ENCODE peak calls at places on chromosomes 16 and 17, in five cellular contexts. D, X, Y, L and N are unnamed samples. For H3K9me3 and H3K4me1, the result is how much of the 10 kb centered on the place peaks cover.

GRCh38 chr16:52549011-52549692 is 2.2 kb upstream of the TOX3 start:
- DNase-seq in D (peak), X (no peak), Y (no peak), L (no peak), N (no peak)

GRCh38 chr16:67882374-67883145 is 2.1 kb upstream of the NRN1L start:
- DNase-seq in D (no peak), X (no peak), Y (no peak), L (no peak), N (no peak)

GRCh38 chr17:45370949-45371413 is 54.2 kb upstream of the MAP3K14 start:
- DNase-seq in D (no peak), X (peak), Y (peak), L (no peak), N (no peak)

GRCh38 chr17:77645441-77646430 is 312.8 kb upstream of the TNRC6C start:
- DNase-seq in D (no peak), X (peak), Y (no peak), L (no peak), N (no peak)

GRCh38 chr17:27920569-27920968 is 27.4 kb upstream of the LYRM9 start:
- DNase-seq in D (no peak), X (no peak), Y (no peak), L (no peak), N (no peak)

GRCh38 chr17:31825961-31826691 is 32.9 kb downstream of the COPRS start:
- DNase-seq in D (no peak), X (no peak), Y (no peak), L (no peak), N (no peak)

GRCh38 chr17:32256012-32256694 is 9.5 kb upstream of the RHBDL3 start:
- DNase-seq in D (no peak), X (no peak), Y (no peak), L (no peak), N (no peak)

GRCh38 chr16:80265624-80266306 is 275.0 kb upstream of the DYNLRB2 start:
- DNase-seq in D (peak), X (no peak), Y (no peak), L (no peak), N (no peak)

GRCh38 chr17:43723697-43724359 is 34.8 kb downstream of the SOST start:
- DNase-seq in D (peak), X (no peak), Y (peak), L (no peak), N (no peak)

GRCh38 chr16:30533748-30534367 is 800 bp downstream of the ZNF747 start:
- DNase-seq in D (no peak), X (no peak), Y (no peak), L (no peak), N (no peak)

GRCh38 chr16:66471696-66472393 is 44.8 kb downstream of the BEAN1 start:
- DNase-seq in D (peak), X (peak), Y (no peak), L (no peak), N (no peak)

GRCh38 chr16:27453476-27453825 is 51.5 kb downstream of the IL21R start:
- DNase-seq in D (no peak), X (no peak), Y (no peak), L (no peak), N (no peak)

GRCh38 chr16:77788196-77789084 is at the start of gene VAT1L:
- DNase-seq in D (no peak), X (no peak), Y (peak), L (no peak), N (no peak)

GRCh38 chr17:19470529-19471261 is 59.7 kb downstream of the RNF112 start:
- DNase-seq in D (no peak), X (peak), Y (no peak), L (peak), N (peak)

GRCh38 chr17:80545499-80545826 is 825 bp downstream of the RPTOR start:
- DNase-seq in D (no peak), X (no peak), Y (peak), L (no peak), N (no peak)

GRCh38 chr17:32006957-32007462 is at the start of gene LRRC37B:
- DNase-seq in D (peak), X (peak), Y (peak), L (peak), N (peak)

GRCh38 chr17:32876414-32877163 is at the start of gene MYO1D:
- DNase-seq in D (peak), X (peak), Y (peak), L (peak), N (peak)

GRCh38 chr16:86371083-86371803 is 139.1 kb upstream of the FOXF1 start:
- DNase-seq in D (no peak), X (no peak), Y (no peak), L (no peak), N (no peak)

GRCh38 chr16:58551496-58551895 is 36.2 kb downstream of the SETD6 start:
- DNase-seq in D (no peak), X (no peak), Y (no peak), L (no peak), N (no peak)

GRCh38 chr16:85486256-85486915 is 126.7 kb upstream of the GSE1 start:
- DNase-seq in D (no peak), X (no peak), Y (no peak), L (peak), N (no peak)

GRCh38 chr16:19119564-19119963 is 5.8 kb downstream of the ITPRIPL2 start:
- DNase-seq in D (no peak), X (no peak), Y (no peak), L (no peak), N (no peak)

GRCh38 chr17:64154321-64155089 is 24.6 kb upstream of the ERN1 start:
- DNase-seq in D (no peak), X (no peak), Y (no peak), L (no peak), N (no peak)

GRCh38 chr16:84478172-84478948 is 26.1 kb downstream of the MEAK7 start:
- DNase-seq in D (no peak), X (peak), Y (no peak), L (peak), N (no peak)

GRCh38 chr16:52069866-52070265 is 477.1 kb downstream of the TOX3 start:
- DNase-seq in D (peak), X (no peak), Y (peak), L (no peak), N (no peak)

GRCh38 chr17:27384261-27384701 is 72.0 kb upstream of the KSR1 start:
- DNase-seq in D (no peak), X (peak), Y (peak), L (peak), N (no peak)

GRCh38 chr17:4711671-4712111 is 1.3 kb downstream of the ARRB2 start:
- DNase-seq in D (no peak), X (no peak), Y (no peak), L (no peak), N (no peak)

GRCh38 chr17:21193031-21193430 is 20.9 kb downstream of the TMEM11 start:
- DNase-seq in D (no peak), X (no peak), Y (no peak), L (no peak), N (no peak)

GRCh38 chr17:10316986-10317834 is 55.6 kb downstream of the MYH13 start:
- DNase-seq in D (peak), X (no peak), Y (peak), L (peak), N (no peak)

GRCh38 chr17:27518048-27518447 is 61.8 kb downstream of the KSR1 start:
- DNase-seq in D (no peak), X (no peak), Y (no peak), L (no peak), N (no peak)

GRCh38 chr17:58703137-58703846 is 10.9 kb downstream of the RAD51C start:
- DNase-seq in D (no peak), X (no peak), Y (no peak), L (no peak), N (no peak)

GRCh38 chr17:21379080-21379711 is 3.0 kb downstream of the KCNJ12 start:
- DNase-seq in D (no peak), X (no peak), Y (no peak), L (peak), N (no peak)

GRCh38 chr16:50602126-50602525 is 53.9 kb downstream of the NKD1 start:
- DNase-seq in D (no peak), X (no peak), Y (no peak), L (no peak), N (no peak)

GRCh38 chr17:5770556-5771270 is 186.4 kb upstream of the NLRP1 start:
- DNase-seq in D (no peak), X (no peak), Y (no peak), L (no peak), N (no peak)

GRCh38 chr17:73643012-73643845 is 1.0 kb downstream of the SDK2 start:
- DNase-seq in D (no peak), X (peak), Y (peak), L (peak), N (no peak)

GRCh38 chr17:36002631-36003030 is 1.3 kb upstream of the CCL15 start:
- DNase-seq in D (no peak), X (no peak), Y (no peak), L (no peak), N (no peak)

GRCh38 chr17:1154704-1155103 is 25.1 kb downstream of the ABR start:
- DNase-seq in D (no peak), X (no peak), Y (no peak), L (no peak), N (no peak)

GRCh38 chr17:35789044-35789443 is 6.4 kb downstream of the MMP28 start:
- DNase-seq in D (no peak), X (peak), Y (no peak), L (no peak), N (no peak)

GRCh38 chr17:47286198-47286914 is 32.7 kb downstream of the ITGB3 start:
- DNase-seq in D (no peak), X (no peak), Y (no peak), L (no peak), N (no peak)

GRCh38 chr17:76200354-76200753 is 39.9 kb downstream of the RNF157 start:
- DNase-seq in D (no peak), X (no peak), Y (no peak), L (no peak), N (no peak)

DNA sequence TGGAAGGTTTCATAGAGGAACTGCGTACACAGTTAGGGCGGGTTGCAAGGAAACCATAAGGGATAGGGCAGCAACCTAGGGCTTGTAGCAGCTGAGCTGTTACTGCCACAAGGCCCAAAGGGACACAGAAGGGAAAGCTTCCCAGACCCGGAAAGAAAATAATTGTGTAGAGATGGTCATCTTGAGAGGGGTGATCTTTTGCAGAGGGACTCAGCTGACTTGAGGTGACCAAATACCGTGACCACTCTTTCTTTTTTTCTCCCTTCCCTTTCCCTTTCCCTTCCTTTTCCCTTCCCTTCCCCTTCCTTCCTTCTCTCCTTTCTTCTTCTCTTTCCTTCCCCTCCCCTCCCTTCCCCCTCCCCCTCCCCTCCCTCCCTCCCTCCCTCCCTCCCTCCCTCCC is 8.5 kb upstream of the CREBBP start:
- DNase-seq in D (no peak), X (no peak), Y (no peak), L (no peak), N (no peak)
- H3K9me3 ChIP-seq in D (under half), X (under half), Y (under half), L (under half), N (under half)

DNA sequence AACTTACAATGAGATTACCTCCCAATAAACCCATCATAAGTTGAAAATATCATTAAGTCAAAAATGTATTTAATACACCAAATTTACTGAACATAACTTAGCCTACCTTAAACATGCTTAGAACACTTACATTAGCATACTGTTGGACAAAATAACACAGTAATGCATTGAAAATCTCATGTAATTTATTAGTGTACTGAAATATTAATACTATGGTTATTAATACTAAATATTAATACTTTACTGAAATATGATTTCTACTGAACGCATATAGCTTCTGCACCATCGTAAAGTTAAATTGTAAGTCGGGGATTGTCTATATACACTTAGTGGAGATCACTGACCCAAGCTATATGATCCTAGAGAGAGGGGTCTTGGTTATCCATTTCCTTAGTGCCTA is 4.3 kb downstream of the USP32 start:
- DNase-seq in D (no peak), X (no peak), Y (no peak), L (no peak), N (no peak)
- H3K4me1 ChIP-seq in D (half or more), X (under half), Y (under half), L (half or more), N (under half)

GRCh38 chr17:55740515-55741352 is 10.1 kb upstream of the PCTP start:
- DNase-seq in D (no peak), X (no peak), Y (no peak), L (no peak), N (no peak)

GRCh38 chr17:55742272-55743102 is 8.4 kb upstream of the PCTP start:
- DNase-seq in D (peak), X (no peak), Y (no peak), L (no peak), N (no peak)

GRCh38 chr17:55741353-55741700 is 9.5 kb upstream of the PCTP start:
- DNase-seq in D (no peak), X (no peak), Y (no peak), L (no peak), N (no peak)

GRCh38 chr17:55745258-55745657 is 5.6 kb upstream of the PCTP start:
- DNase-seq in D (no peak), X (no peak), Y (no peak), L (no peak), N (no peak)

DNA sequence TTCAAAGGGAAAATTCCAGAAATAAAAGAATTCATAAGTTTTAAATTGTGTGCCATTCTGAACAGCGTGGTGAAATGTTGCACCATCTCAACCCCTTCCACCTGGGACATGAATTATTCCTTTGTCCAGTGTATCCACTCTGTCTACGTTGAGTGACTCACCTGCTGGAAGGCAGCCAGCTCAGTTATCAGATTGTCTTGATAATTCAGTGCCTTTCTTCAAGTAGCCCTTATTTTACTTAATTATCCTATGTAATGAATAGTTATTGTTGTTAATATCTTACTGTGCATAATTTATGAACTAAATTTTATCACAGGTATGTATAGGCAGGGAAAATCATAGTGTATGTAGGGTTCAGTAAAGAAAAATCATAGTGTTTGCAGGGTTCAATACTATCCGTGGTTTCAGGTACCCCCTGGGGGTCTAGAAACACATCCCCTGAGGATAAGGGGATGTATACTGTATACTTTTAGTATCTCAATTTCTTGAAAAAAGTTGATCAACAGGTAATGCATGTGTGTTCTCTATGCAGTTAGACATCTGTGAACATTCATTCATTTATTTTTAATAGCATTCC is 7.7 kb upstream of the PCTP start:
- DNase-seq in D (peak), X (no peak), Y (peak), L (peak), N (no peak)
- TF ChIP-seq EP300 in D (no peak), X (no peak), Y (no peak), L (no peak), N (no peak)

DNA sequence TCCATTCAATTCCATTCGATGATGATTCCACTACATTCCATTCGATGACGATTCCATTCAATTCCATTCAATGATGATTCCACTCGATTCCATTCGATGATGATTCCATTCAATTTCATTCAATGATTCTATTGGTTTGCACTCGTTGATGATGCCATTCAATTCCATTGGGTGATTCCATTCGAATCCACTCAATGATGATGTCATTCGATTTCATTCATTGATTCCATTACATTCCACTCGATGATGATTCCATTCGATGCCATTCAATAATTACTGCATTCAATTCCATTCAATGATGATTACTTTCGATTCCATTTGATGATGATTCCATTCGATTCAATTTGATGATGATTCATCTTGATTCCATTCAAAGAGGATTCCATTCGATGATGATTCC is 1299.4 kb downstream of the TP53TG3F start:
- DNase-seq in D (no peak), X (no peak), Y (no peak), L (no peak), N (no peak)
- H3K9me3 ChIP-seq in D (half or more), X (under half), Y (under half), L (under half), N (under half)

GRCh38 chr17:71667661-71668060 is 453.2 kb upstream of the SOX9 start:
- DNase-seq in D (no peak), X (no peak), Y (no peak), L (no peak), N (no peak)

GRCh38 chr17:71664867-71665266 is 456.0 kb upstream of the SOX9 start:
- DNase-seq in D (no peak), X (no peak), Y (no peak), L (no peak), N (no peak)

GRCh38 chr17:71666047-71666446 is 454.8 kb upstream of the SOX9 start:
- DNase-seq in D (no peak), X (no peak), Y (no peak), L (no peak), N (no peak)

GRCh38 chr17:71668807-71669206 is 452.0 kb upstream of the SOX9 start:
- DNase-seq in D (no peak), X (no peak), Y (no peak), L (no peak), N (no peak)
- H3K4me1 ChIP-seq in D (under half), X (under half), Y (under half), L (under half), N (under half)